ENCODE peak calls at places on chromosome 6, in nine cellular contexts. P is CD8-positive, alpha-beta memory T cell; Z is tibial nerve; F is IMR-90; O is GM23248; M is NT2/D1; G is heart left ventricle; T is tibial artery; C is left ventricle myocardium inferior. A is an unnamed sample. For H3K9me3, the result is how much of the 10 kb centered on the place peaks cover.

GRCh38 chr6:35804996-35805736 is at the start of gene LHFPL5:
- DNase-seq in F (no peak), M (peak), Z (no peak), G (peak), T (no peak), O (peak), C (peak), P (peak), A (peak)

GRCh38 chr6:51137777-51138176 is 319.1 kb downstream of the TFAP2B start:
- DNase-seq in Z (no peak), M (no peak), T (no peak), P (no peak), C (no peak), G (no peak), O (no peak), F (no peak), A (no peak)

GRCh38 chr6:81734500-81735140 is 17.9 kb downstream of the TENT5A start:
- DNase-seq in C (no peak), G (no peak), T (no peak), Z (no peak), M (no peak), O (no peak), P (no peak), F (no peak), A (no peak)

GRCh38 chr6:21134401-21134800 is 459.1 kb upstream of the SOX4 start:
- DNase-seq in P (no peak), G (no peak), Z (no peak), O (peak), M (no peak), T (no peak), C (no peak), F (no peak), A (no peak)

GRCh38 chr6:110728501-110728900 is 86.8 kb downstream of the CDK19 start:
- DNase-seq in C (no peak), G (no peak), Z (no peak), T (no peak), O (no peak), P (no peak), M (no peak), F (no peak), A (no peak)

GRCh38 chr6:165446331-165446730 is 136.9 kb upstream of the C6orf118 start:
- DNase-seq in C (no peak), Z (no peak), O (no peak), P (no peak), G (no peak), F (no peak), T (no peak), M (no peak), A (no peak)

GRCh38 chr6:63644668-63645326 is 9.2 kb downstream of the PHF3 start:
- DNase-seq in M (no peak), C (no peak), P (no peak), F (no peak), G (no peak), O (peak), T (no peak), Z (no peak), A (no peak)

GRCh38 chr6:134908906-134909516 is 40.9 kb downstream of the ALDH8A1 start:
- DNase-seq in M (no peak), T (peak), O (peak), C (peak), Z (peak), G (peak), F (peak), P (no peak), A (no peak)

GRCh38 chr6:100137759-100138158 is 143.7 kb upstream of the MCHR2 start:
- DNase-seq in P (no peak), G (no peak), M (no peak), C (no peak), T (no peak), F (no peak), O (no peak), Z (no peak), A (no peak)

GRCh38 chr6:89180971-89181370 is 35.1 kb downstream of the PM20D2 start:
- DNase-seq in F (no peak), O (no peak), P (no peak), C (no peak), G (no peak), T (no peak), Z (no peak), M (no peak), A (no peak)

GRCh38 chr6:68876792-68877493 is 241.9 kb downstream of the ADGRB3 start:
- DNase-seq in F (peak), G (no peak), T (no peak), P (no peak), M (peak), Z (no peak), C (no peak), O (peak), A (no peak)

GRCh38 chr6:46473866-46474265 is 17.4 kb downstream of the RCAN2 start:
- DNase-seq in F (peak), T (no peak), Z (no peak), M (no peak), P (no peak), O (peak), G (no peak), C (no peak), A (no peak)

GRCh38 chr6:17493286-17493685 is 99.9 kb downstream of the CAP2 start:
- DNase-seq in C (no peak), P (no peak), F (peak), O (peak), T (no peak), M (no peak), Z (no peak), G (no peak), A (no peak)

GRCh38 chr6:33758807-33759206 is 12.1 kb upstream of the IP6K3 start:
- DNase-seq in T (no peak), O (no peak), F (peak), G (no peak), M (no peak), C (no peak), P (no peak), Z (no peak), A (no peak)

GRCh38 chr6:10793695-10794094 is 44.6 kb downstream of the MAK start:
- DNase-seq in G (no peak), Z (no peak), P (no peak), O (no peak), T (no peak), F (no peak), C (no peak), M (no peak), A (no peak)

GRCh38 chr6:101429291-101429690 is 35.8 kb downstream of the GRIK2 start:
- DNase-seq in F (peak), C (no peak), M (no peak), G (no peak), T (no peak), Z (no peak), P (no peak), O (peak), A (no peak)

GRCh38 chr6:134145786-134146185 is 93.4 kb upstream of the SLC2A12 start:
- DNase-seq in O (peak), M (no peak), C (no peak), T (no peak), Z (no peak), P (no peak), G (no peak), F (peak), A (no peak)

GRCh38 chr6:26129656-26130055 is 42.4 kb downstream of the HFE start:
- DNase-seq in M (no peak), Z (no peak), G (no peak), C (no peak), P (no peak), T (no peak), O (no peak), F (peak), A (no peak)

GRCh38 chr6:137589067-137589848 is 95.1 kb upstream of the OLIG3 start:
- DNase-seq in Z (no peak), G (no peak), C (no peak), T (no peak), M (peak), O (peak), P (peak), F (peak), A (peak)

GRCh38 chr6:14638932-14639875 is 521.6 kb downstream of the CD83 start:
- DNase-seq in F (peak), Z (no peak), C (peak), M (no peak), T (no peak), P (no peak), G (peak), O (peak), A (no peak)

GRCh38 chr6:115271001-115271400 is 789.7 kb downstream of the FRK start:
- DNase-seq in Z (no peak), M (no peak), F (no peak), G (no peak), P (no peak), T (no peak), O (no peak), C (no peak), A (no peak)

GRCh38 chr6:107624541-107624940 is 134.6 kb downstream of the SOBP start:
- DNase-seq in T (no peak), C (no peak), M (no peak), P (no peak), F (peak), O (peak), Z (no peak), G (no peak), A (no peak)

GRCh38 chr6:111591370-111591900 is 14.2 kb downstream of the TRAF3IP2 start:
- DNase-seq in O (peak), M (no peak), Z (peak), P (no peak), T (peak), F (peak), C (peak), G (peak), A (no peak)

GRCh38 chr6:118083711-118084110 is 176.6 kb downstream of the SLC35F1 start:
- DNase-seq in G (no peak), T (no peak), F (no peak), O (no peak), P (no peak), C (no peak), M (no peak), Z (no peak), A (no peak)

GRCh38 chr6:129774697-129775447 is 64.9 kb upstream of the ARHGAP18 start:
- DNase-seq in O (peak), F (peak), C (peak), Z (peak), G (peak), M (peak), T (peak), P (peak), A (peak)

GRCh38 chr6:129398764-129399163 is 311.2 kb downstream of the ARHGAP18 start:
- DNase-seq in M (no peak), T (no peak), P (no peak), F (no peak), G (no peak), C (no peak), O (no peak), Z (no peak), A (no peak)

GRCh38 chr6:167116109-167116837 is 6.6 kb upstream of the CCR6 start:
- DNase-seq in O (peak), G (no peak), M (no peak), C (no peak), P (no peak), T (no peak), Z (peak), F (no peak), A (no peak)

GRCh38 chr6:352896-353470 is 38.6 kb upstream of the IRF4 start:
- DNase-seq in Z (no peak), F (no peak), G (no peak), P (no peak), O (no peak), M (no peak), C (no peak), T (no peak), A (no peak)
- H3K9me3 ChIP-seq in Z (under half), F (under half), G (under half), P (under half), O (under half), M (under half), C (under half), T (under half), A (under half)

GRCh38 chr6:170031684-170032121 is 259.2 kb downstream of the DLL1 start:
- DNase-seq in O (peak), G (no peak), M (no peak), F (no peak), C (peak), Z (no peak), P (no peak), T (peak), A (no peak)
- H3K9me3 ChIP-seq in O (under half), G (under half), M (under half), F (under half), C (under half), Z (under half), P (under half), T (under half), A (under half)

GRCh38 chr6:168368971-168369370 is 49.4 kb upstream of the DACT2 start:
- DNase-seq in T (peak), P (no peak), M (no peak), C (no peak), O (no peak), G (peak), Z (no peak), F (no peak), A (no peak)

GRCh38 chr6:168368063-168368835 is 48.7 kb upstream of the DACT2 start:
- DNase-seq in O (peak), T (peak), G (peak), Z (no peak), F (no peak), C (no peak), M (no peak), P (no peak), A (no peak)

GRCh38 chr6:168371185-168371584 is 51.6 kb upstream of the DACT2 start:
- DNase-seq in P (no peak), T (peak), G (peak), F (no peak), M (no peak), Z (no peak), O (no peak), C (no peak), A (no peak)

GRCh38 chr6:168370310-168370991 is 50.9 kb upstream of the DACT2 start:
- DNase-seq in M (peak), G (peak), F (no peak), Z (peak), C (peak), P (no peak), T (peak), O (peak), A (peak)

GRCh38 chr6:168369776-168370175 is 50.2 kb upstream of the DACT2 start:
- DNase-seq in O (no peak), Z (no peak), C (no peak), P (no peak), F (no peak), T (peak), G (peak), M (no peak), A (no peak)
- H3K9me3 ChIP-seq in O (under half), Z (under half), C (under half), P (under half), F (half or more), T (under half), G (under half), M (under half), A (under half)

GRCh38 chr6:131051316-131051715 is 11.7 kb downstream of the EPB41L2 start:
- DNase-seq in O (no peak), T (no peak), M (no peak), Z (no peak), P (no peak), F (no peak), G (no peak), C (no peak), A (no peak)

GRCh38 chr6:131059486-131059885 is 3.6 kb downstream of the EPB41L2 start:
- DNase-seq in T (no peak), M (no peak), G (no peak), Z (no peak), F (peak), O (peak), P (no peak), C (no peak), A (no peak)

GRCh38 chr6:131053546-131054240 is 9.4 kb downstream of the EPB41L2 start:
- DNase-seq in M (no peak), C (no peak), Z (no peak), P (no peak), O (no peak), F (no peak), T (no peak), G (no peak), A (no peak)

GRCh38 chr6:131058236-131058635 is 4.8 kb downstream of the EPB41L2 start:
- DNase-seq in G (no peak), M (no peak), C (no peak), F (peak), P (no peak), Z (no peak), T (no peak), O (no peak), A (no peak)

GRCh38 chr6:131054392-131055250 is 8.4 kb downstream of the EPB41L2 start:
- DNase-seq in C (no peak), P (no peak), F (no peak), M (no peak), O (no peak), Z (no peak), T (no peak), G (no peak), A (no peak)
- H3K9me3 ChIP-seq in C (under half), P (under half), F (under half), M (under half), O (under half), Z (under half), T (under half), G (under half), A (under half)

DNA sequence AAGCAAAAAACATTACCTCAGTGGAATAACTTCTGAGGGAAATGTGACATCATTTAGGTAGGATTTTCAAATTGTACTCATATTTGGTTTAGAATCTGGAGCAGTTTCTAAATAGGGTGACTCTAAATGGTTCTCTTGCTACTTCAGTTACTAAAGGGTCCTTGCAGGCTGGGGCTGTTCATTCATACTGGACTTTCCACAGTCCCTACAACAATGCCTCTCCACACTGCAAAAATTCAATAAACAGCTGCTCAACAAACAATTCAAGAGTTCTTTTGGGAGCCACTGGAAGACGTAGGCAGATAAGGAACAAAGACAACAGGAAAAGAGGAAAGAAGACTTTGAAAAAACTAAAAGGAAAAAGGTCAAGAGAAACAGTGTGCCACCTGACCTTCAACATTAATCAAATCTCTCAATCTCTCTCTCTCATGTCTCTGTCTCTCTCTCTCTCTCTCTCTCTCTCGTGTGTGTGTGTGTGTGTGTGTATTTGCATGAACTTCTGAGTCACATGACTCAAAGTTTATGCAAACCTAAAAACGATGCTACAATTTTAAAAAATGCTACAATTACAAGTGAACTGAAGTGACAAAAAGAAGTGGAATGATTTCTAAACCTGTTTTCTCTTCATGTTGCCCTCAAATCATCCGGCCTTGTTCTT is 14.5 kb downstream of the NOL7 start:
- DNase-seq in T (no peak), G (no peak), P (no peak), Z (no peak), C (no peak), O (no peak), F (no peak), M (no peak), A (no peak)
- H3K9me3 ChIP-seq in T (under half), G (under half), P (under half), Z (under half), C (under half), O (under half), F (under half), M (under half), A (under half)

DNA sequence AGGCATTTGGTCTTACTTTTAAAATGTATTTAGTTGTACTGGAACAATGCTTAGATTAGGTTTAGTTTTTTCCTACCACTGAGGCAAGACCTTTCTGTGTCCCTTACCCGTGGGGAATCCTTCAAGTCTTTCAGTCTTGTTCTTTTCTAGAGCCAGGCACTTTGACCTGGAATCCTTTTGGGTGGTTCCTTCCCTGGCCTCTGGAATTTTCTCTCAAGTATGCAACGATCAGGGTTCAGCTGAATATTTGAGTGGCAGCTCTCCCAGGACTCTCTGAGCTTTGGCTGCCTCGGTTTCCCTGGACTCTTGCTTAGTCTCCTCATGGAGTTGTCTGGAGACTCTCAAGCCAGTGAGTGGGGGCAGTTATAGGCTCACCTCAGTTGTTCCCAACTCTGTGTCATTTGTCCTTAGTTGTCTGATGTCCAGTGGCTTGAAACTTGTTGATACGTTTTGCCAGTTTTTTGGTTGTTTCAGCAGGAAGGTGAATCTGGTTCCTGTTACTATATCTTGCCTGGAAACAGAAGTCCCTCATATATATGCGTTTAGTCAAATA is 118.1 kb downstream of the QKI start:
- DNase-seq in G (no peak), M (no peak), C (no peak), F (no peak), Z (no peak), T (no peak), P (no peak), O (no peak), A (no peak)
- H3K9me3 ChIP-seq in G (under half), M (under half), C (under half), F (under half), Z (under half), T (under half), P (under half), O (under half), A (under half)